ENCODE peak calls at places on chromosomes 12 and 14, in seven cellular contexts. A is testis, W is A549, U is ovary, N is prostate gland, C is adrenal gland, X is transverse colon. B is an unnamed sample.

GRCh38 chr12:105674871-105675699 is 344.6 kb downstream of the C12orf75 start:
- DNase-seq in A (no peak), N (no peak), W (no peak), C (no peak), X (no peak), U (no peak), B (no peak)

GRCh38 chr12:49943663-49943945 is 6.9 kb upstream of the AQP2 start:
- DNase-seq in U (no peak), A (no peak), X (no peak), N (no peak), C (no peak), W (no peak), B (no peak)

GRCh38 chr14:101761881-101762529 is 496 bp downstream of the PPP2R5C start:
- DNase-seq in W (no peak), C (peak), A (peak), X (peak), N (peak), U (peak), B (peak)

GRCh38 chr14:98290596-98290995 is 981.4 kb downstream of the BCL11B start:
- DNase-seq in U (no peak), C (no peak), A (no peak), N (no peak), X (no peak), W (no peak), B (no peak)

GRCh38 chr12:40224439-40225291 is at the start of gene LRRK2:
- DNase-seq in W (peak), N (peak), A (peak), C (peak), X (peak), U (peak), B (no peak)

GRCh38 chr14:91929700-91930099 is 17.8 kb downstream of the FBLN5 start:
- DNase-seq in N (no peak), W (no peak), U (no peak), C (no peak), A (no peak), X (no peak), B (no peak)

GRCh38 chr14:73741876-73742519 is 27.8 kb upstream of the PNMA1 start:
- DNase-seq in U (no peak), X (no peak), W (no peak), N (no peak), A (no peak), C (peak), B (no peak)

GRCh38 chr12:126051611-126052107 is 986.4 kb downstream of the AACS start:
- DNase-seq in N (no peak), X (no peak), W (peak), C (no peak), U (no peak), A (no peak), B (no peak)

GRCh38 chr12:78018939-78019338 is 188.2 kb downstream of the NAV3 start:
- DNase-seq in W (no peak), A (no peak), U (no peak), C (no peak), X (no peak), N (no peak), B (no peak)

GRCh38 chr12:98058838-98059237 is 456.6 kb upstream of the TMPO start:
- DNase-seq in N (no peak), X (no peak), W (no peak), U (no peak), C (no peak), A (no peak), B (no peak)

GRCh38 chr12:82805812-82806497 is 119.2 kb downstream of the TMTC2 start:
- DNase-seq in C (no peak), U (no peak), A (no peak), X (no peak), W (no peak), N (no peak), B (no peak)

GRCh38 chr12:54272214-54272613 is 7.7 kb downstream of the CBX5 start:
- DNase-seq in X (no peak), U (no peak), W (no peak), N (no peak), A (no peak), C (no peak), B (no peak)

GRCh38 chr14:21768116-21768874 is 94.7 kb upstream of the OR4E1 start:
- DNase-seq in U (no peak), C (no peak), X (no peak), A (no peak), W (peak), N (no peak), B (no peak)

GRCh38 chr14:106276326-106277267 is 750.2 kb downstream of the TMEM121 start:
- DNase-seq in C (no peak), U (no peak), W (no peak), X (no peak), N (no peak), A (no peak), B (no peak)
- TF ChIP-seq POLR2A in C (no peak), U (no peak), W (no peak), X (no peak), N (no peak), A (no peak), B (no peak)

DNA sequence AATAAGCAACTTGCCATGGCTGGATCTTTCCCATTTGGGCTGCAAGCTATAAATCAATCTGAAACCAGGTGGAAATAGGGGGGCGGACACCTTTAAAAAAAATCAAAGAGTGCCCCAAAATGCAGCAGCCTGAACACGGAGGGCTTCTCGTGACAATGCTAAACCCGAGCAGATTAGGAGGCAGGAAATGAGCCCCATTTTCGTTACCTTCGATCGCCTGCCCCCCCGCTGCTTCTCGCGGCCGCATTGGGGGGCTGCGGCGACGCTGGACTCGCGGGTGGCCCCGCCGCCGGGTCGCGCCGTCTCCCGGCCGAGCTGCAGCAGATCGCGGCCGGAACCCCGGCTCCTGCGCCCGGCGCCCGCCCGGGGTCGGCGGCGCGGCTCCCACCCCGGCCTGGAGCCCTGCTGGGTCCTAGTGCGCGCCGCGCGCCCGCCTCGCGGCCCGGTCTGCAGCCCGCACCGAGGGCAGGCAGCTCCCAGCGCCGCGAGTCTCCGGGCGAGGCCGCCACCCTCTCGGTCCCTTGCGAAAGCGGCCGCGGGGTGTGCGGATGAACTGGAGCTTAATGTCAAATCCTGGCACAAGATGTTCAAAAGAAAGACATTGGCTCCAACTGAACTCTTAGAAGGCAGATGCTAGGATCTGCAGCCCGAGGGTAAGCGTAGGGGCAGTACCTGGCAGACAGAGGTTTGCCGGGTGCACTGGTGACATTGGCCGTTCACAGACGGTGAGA is 202.0 kb upstream of the FOXN3 start:
- DNase-seq in W (peak), U (peak), X (peak), C (peak), N (peak), A (peak), B (peak)
- TF ChIP-seq POLR2A in W (no peak), U (no peak), X (no peak), C (peak), N (no peak), A (no peak), B (peak)

GRCh38 chr12:109880049-109880931 is at the start of gene GLTP:
- DNase-seq in X (peak), A (peak), N (peak), W (peak), U (peak), C (peak), B (peak)
- TF ChIP-seq POLR2A in X (peak), A (no peak), N (peak), W (peak), U (peak), C (peak), B (no peak)

GRCh38 chr14:94389731-94390371 is 1.4 kb upstream of the SERPINA1 start:
- DNase-seq in X (no peak), U (no peak), W (no peak), N (no peak), A (no peak), C (no peak), B (no peak)

GRCh38 chr14:94388896-94389469 is 581 bp upstream of the SERPINA1 start:
- DNase-seq in C (no peak), X (no peak), W (no peak), U (no peak), A (no peak), N (no peak), B (no peak)

GRCh38 chr14:94386085-94387031 is 2.0 kb downstream of the SERPINA1 start:
- DNase-seq in A (no peak), N (no peak), X (no peak), U (no peak), W (no peak), C (no peak), B (no peak)

GRCh38 chr14:94387051-94388026 is 1.1 kb downstream of the SERPINA1 start:
- DNase-seq in C (no peak), X (no peak), U (no peak), W (no peak), N (no peak), A (no peak), B (no peak)

DNA sequence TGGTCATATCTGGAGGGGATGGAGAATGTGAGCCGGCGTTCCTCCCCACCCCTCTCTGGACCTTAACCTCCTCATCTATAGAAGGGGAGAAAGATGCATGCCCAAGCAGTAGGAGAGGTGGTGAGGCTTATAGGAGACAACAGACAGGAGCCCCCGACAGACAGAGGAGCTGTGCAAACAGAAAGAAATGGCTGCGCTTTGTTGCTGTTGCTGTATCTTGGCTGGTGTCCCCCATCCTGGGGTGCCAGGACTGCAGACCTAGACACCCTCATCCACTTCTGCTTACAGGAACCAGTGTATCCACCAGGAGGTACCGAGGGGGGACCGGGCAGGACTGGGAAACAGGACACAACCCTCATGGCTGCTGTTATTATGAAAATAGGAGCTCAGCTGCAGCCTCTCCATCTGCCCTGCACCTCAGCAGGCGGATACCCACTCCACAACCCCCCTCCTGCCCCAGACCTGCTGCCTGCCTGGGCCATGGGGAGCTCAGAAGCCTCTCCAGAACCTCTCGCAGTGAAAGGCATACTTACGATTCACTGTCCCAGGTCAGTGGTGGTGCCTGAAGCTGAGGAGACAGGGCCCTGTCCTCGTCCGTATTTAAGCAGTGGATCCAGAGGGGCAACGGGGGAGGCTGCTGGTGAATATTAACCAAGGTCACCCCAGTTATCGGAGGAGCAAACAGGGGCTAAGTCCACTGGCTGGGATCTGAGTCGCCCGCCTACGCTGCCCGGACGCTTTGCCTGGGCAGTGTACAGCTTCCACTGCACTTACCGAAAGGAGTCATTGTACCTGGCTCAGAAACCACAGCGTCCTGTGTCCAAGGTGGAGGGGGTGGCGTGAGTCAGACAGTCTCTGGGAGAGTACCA is at the start of gene SERPINA1:
- DNase-seq in N (no peak), U (no peak), X (no peak), C (no peak), W (no peak), A (no peak), B (no peak)
- TF ChIP-seq POLR2A in N (no peak), U (no peak), X (no peak), C (no peak), W (no peak), A (no peak), B (no peak)

DNA sequence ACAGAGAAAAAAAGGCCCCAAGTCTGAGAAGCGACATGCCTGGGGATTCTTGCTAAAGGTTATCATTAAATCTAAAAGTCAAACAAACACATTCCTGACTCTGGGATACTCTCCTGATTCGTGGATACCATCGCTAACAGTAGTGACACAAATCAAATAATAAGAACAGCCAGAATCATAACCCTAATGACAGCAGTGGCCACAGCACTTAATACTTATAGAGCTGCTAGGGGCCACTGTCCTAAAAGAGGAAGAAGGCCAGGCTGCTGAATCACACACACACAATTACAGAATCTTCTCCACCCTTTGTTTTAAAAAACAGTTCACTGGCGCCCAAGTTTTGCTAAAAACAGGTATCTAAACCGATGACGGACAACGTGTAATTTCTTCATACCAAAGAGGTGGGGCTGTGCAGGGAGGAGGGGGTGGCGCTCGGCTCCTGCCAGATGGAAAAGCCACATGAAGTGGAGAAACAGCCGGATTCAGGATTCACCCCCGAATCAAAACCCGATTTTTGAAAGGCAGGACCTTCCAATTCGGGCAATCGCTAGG is 1.1 kb downstream of the CLIP1 start:
- DNase-seq in A (peak), C (peak), X (peak), N (peak), U (no peak), W (peak), B (no peak)
- TF ChIP-seq POLR2A in A (no peak), C (no peak), X (no peak), N (peak), U (no peak), W (no peak), B (no peak)